ENCODE peak calls at places on chromosomes 4 and X, in seven cellular contexts. Y is GM13977, X is lower lobe of right lung, R is progenitor cell of endocrine pancreas, M is IMR-90, I is adrenal gland, C is uterus. N is an unnamed sample.

GRCh38 chr4:25913056-25913850 is 767 bp upstream of the SMIM20 start:
- DNase-seq in I (peak), X (peak), M (peak), R (no peak), Y (peak), C (peak), N (peak)

GRCh38 chr4:66575024-66575696 is 904.9 kb upstream of the EPHA5 start:
- DNase-seq in Y (no peak), M (peak), C (peak), R (no peak), X (no peak), I (peak), N (no peak)

GRCh38 chr4:7161721-7162214 is 30.6 kb upstream of the SORCS2 start:
- DNase-seq in I (peak), X (no peak), R (no peak), C (peak), Y (no peak), M (no peak), N (no peak)

GRCh38 chrX:3184176-3184930 is 143.1 kb downstream of the ARSF start:
- DNase-seq in Y (no peak), I (no peak), X (no peak), M (peak), R (no peak), C (peak), N (no peak)

GRCh38 chr4:151788021-151788420 is 27.2 kb upstream of the GATB start:
- DNase-seq in Y (no peak), R (no peak), C (no peak), X (no peak), M (no peak), I (no peak), N (no peak)

GRCh38 chr4:181661090-181661489 is 582.1 kb upstream of the TENM3 start:
- DNase-seq in R (no peak), Y (no peak), I (no peak), X (no peak), C (no peak), M (peak), N (no peak)

GRCh38 chr4:1407657-1408333 is 1.6 kb upstream of the NKX1-1 start:
- DNase-seq in Y (peak), I (no peak), C (no peak), M (no peak), R (no peak), X (peak), N (no peak)

GRCh38 chr4:182918791-182919302 is 1.7 kb upstream of the DCTD start:
- DNase-seq in R (no peak), C (no peak), I (no peak), X (no peak), M (no peak), Y (no peak), N (no peak)

GRCh38 chrX:121407627-121408026 is 360.2 kb downstream of the GLUD2 start:
- DNase-seq in M (no peak), C (no peak), X (no peak), I (no peak), Y (no peak), R (no peak), N (no peak)

GRCh38 chr4:182221987-182222386 is 21.2 kb upstream of the TENM3 start:
- DNase-seq in C (no peak), Y (no peak), I (no peak), X (no peak), R (no peak), M (no peak), N (no peak)

GRCh38 chr4:105102026-105102425 is 44.6 kb upstream of the TET2 start:
- DNase-seq in I (no peak), X (no peak), C (no peak), R (no peak), M (no peak), Y (no peak), N (no peak)

GRCh38 chr4:103425406-103425805 is 227.3 kb upstream of the CENPE start:
- DNase-seq in I (no peak), X (no peak), M (no peak), C (no peak), Y (no peak), R (no peak), N (no peak)

GRCh38 chr4:103424853-103425252 is 226.7 kb upstream of the CENPE start:
- DNase-seq in M (no peak), X (no peak), I (no peak), R (no peak), C (no peak), Y (no peak), N (no peak)

DNA sequence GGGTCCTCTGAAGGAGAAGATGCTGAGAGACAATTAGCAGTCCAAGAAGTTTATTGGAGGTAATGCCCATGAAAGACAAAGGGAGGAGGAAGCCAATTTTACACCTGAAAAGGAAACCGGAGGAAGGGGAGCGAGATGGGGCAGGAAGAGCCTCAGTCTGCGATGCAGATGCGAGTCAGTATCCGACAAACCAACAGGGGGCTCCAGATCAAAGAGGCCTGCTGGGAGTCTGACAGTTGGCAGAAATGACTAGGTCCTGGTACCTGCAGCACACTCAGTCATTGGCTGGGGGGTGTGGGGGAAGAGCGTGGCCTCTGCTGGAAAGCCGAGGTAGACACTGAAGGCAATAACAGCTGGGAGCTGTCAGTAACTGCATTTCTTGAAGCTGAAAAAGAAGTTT is 231.1 kb upstream of the CENPE start:
- DNase-seq in C (no peak), R (no peak), M (no peak), X (no peak), Y (peak), I (no peak), N (peak)
- TF ChIP-seq CTCF in C (no peak), R (no peak), M (no peak), X (no peak), Y (peak), I (no peak), N (peak)

DNA sequence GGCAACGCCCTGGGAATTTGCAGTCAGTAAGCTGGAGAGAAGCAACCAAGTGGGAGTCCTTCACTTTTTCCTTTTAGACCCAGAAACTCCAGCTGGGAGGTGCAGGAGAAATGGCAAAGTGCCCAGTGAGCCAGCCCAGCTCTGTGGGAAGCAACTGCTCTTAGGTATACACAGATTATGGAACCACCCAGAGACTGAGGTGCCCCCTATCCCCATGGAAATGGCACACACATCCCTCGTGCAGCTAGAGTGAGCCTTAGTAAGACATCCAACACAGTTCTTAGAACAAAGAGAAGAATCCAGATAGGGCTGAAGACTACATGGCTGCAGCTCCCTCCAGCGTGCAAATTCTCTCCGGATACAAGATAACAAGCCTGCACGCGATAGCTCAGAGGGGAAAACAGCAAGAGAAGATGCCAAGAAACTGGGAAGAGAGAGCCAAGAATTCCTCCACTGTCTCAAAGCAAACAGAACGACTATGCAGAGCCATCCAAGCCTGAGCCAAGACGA is 26.6 kb upstream of the IRAK1 start:
- DNase-seq in M (peak), X (no peak), C (peak), I (peak), R (no peak), Y (no peak), N (no peak)
- TF ChIP-seq CTCF in M (peak), X (peak), C (peak), I (no peak), R (no peak), Y (no peak), N (no peak)

DNA sequence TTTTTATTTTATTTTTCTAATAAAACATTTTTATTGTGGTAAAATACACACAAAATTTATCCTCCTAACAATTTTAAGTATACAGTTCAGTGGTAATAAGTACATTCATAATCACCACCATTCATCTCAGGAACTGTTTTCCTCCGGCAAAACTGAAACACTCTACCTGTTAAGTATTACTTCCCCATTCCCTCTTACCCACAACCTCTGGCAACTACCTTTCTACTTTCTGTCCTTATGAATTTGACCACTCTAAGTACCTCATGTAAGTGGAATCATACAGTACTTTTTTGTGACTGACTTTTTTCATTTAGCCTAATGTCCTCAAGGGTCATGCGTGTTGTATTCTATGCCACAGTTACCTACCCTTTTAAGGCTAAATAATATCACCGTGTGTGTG is 21.1 kb upstream of the HSFX4 start:
- DNase-seq in X (no peak), Y (no peak), M (no peak), C (no peak), R (no peak), I (no peak), N (no peak)
- TF ChIP-seq CTCF in X (no peak), Y (no peak), M (no peak), C (no peak), R (no peak), I (no peak), N (no peak)

GRCh38 chr4:17332483-17332882 is 179.4 kb downstream of the QDPR start:
- DNase-seq in M (no peak), I (no peak), R (no peak), C (no peak), X (no peak), Y (no peak), N (no peak)
- TF ChIP-seq CTCF in M (peak), I (no peak), R (no peak), C (no peak), X (no peak), Y (no peak), N (no peak)

DNA sequence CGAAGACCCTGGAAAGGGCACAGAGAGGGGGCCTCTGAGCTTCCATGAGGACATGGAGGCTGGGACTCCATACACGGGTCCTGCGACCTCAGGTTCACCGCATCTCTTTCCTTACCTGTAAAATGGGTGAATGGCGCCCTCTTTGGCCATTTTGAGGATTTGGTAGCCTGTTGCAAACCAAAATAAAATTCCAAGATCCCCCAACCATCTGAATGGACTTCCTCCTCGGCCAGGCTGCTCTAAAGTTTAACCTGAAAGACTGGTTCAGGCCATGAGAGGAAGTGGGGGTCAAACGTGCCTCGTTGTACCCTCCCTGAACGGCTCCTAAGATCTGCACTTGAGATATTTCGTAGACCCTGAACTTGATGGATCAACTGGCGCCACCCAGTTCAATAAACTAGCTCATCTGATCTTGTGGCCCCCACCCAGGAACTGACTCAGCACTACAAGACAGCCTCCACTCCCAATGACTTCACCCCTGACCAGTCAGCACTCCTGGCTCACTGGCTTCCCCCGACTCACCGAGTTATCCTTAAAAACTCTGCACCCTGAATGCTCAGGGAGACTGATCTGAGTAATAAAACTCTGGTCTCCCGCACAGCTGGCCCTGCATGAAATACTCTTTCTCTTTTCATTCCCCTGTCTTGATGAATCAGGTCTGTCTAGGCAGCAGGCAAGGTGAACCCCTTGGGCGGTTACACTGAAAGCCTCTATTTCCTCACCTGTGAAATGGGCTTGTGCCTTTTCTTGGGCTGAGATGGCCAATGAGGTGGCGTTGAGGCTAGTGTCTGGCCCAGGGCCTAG is 32.9 kb upstream of the GPR78 start:
- DNase-seq in M (peak), X (no peak), R (no peak), I (peak), C (no peak), Y (peak), N (peak)
- TF ChIP-seq CTCF in M (peak), X (peak), R (peak), I (peak), C (peak), Y (peak), N (peak)

GRCh38 chr4:107901213-107901934 is 30.0 kb upstream of the CYP2U1 start:
- DNase-seq in Y (no peak), I (no peak), M (no peak), R (no peak), C (no peak), X (no peak), N (no peak)
- TF ChIP-seq CTCF in Y (no peak), I (no peak), M (no peak), R (no peak), C (no peak), X (no peak), N (no peak)

N was measured in GM10248.